ENCODE peak calls at places on chromosomes 4 and X, in eight cellular contexts. L, M, B, C, I, Y, K and V are unnamed samples.

GRCh38 chr4:15695240-15695699 is 7.6 kb upstream of the BST1 start:
- DNase-seq in L (peak; percentile 98), M (peak; percentile 99), B (no peak), C (no peak), I (peak; percentile 45), Y (no peak), K (no peak), V (no peak)

GRCh38 chrX:14496674-14497073 is 32.7 kb upstream of the GLRA2 start:
- DNase-seq in L (peak; percentile 56), M (no peak), B (no peak), C (no peak), I (no peak), Y (no peak), K (no peak), V (no peak)

GRCh38 chrX:41164469-41164868 is 79.2 kb downstream of the USP9X start:
- DNase-seq in L (no peak), M (no peak), B (no peak), C (no peak), I (no peak), Y (no peak), K (no peak), V (no peak)

GRCh38 chr4:42397635-42398447 is 553 bp downstream of the SHISA3 start:
- DNase-seq in L (peak; percentile 32), M (no peak), B (no peak), C (peak; percentile 63), I (no peak), Y (peak; percentile 36), K (no peak), V (peak; percentile 69)

GRCh38 chr4:74084984-74085383 is 14.0 kb downstream of the CXCL2 start:
- DNase-seq in L (no peak), M (no peak), B (no peak), C (no peak), I (no peak), Y (no peak), K (no peak), V (no peak)

GRCh38 chr4:17320046-17320445 is 191.8 kb downstream of the QDPR start:
- DNase-seq in L (no peak), M (no peak), B (no peak), C (no peak), I (no peak), Y (no peak), K (no peak), V (no peak)

GRCh38 chr4:150828159-150828558 is 186.9 kb downstream of the LRBA start:
- DNase-seq in L (no peak), M (no peak), B (no peak), C (no peak), I (no peak), Y (no peak), K (peak; percentile 66), V (peak; percentile 74)

GRCh38 chr4:24642941-24643628 is 58.7 kb upstream of the DHX15 start:
- DNase-seq in L (peak; percentile 73), M (no peak), B (no peak), C (no peak), I (no peak), Y (no peak), K (no peak), V (no peak)

GRCh38 chr4:53436251-53436650 is 58.8 kb downstream of the FIP1L1 start:
- DNase-seq in L (no peak), M (no peak), B (peak; percentile 35), C (no peak), I (no peak), Y (no peak), K (no peak), V (no peak)

GRCh38 chr4:9927317-9928007 is 93.8 kb downstream of the SLC2A9 start:
- DNase-seq in L (no peak), M (no peak), B (no peak), C (peak; percentile 35), I (no peak), Y (no peak), K (no peak), V (no peak)

GRCh38 chr4:135418353-135418752 is 1216.8 kb upstream of the PABPC4L start:
- DNase-seq in L (peak; percentile 9), M (peak; percentile 22), B (no peak), C (peak; percentile 14), I (peak; percentile 3), Y (no peak), K (peak; percentile 67), V (no peak)

GRCh38 chr4:38128478-38129451 is 168.6 kb downstream of the PTTG2 start:
- DNase-seq in L (no peak), M (peak; percentile 76), B (no peak), C (peak; percentile 61), I (peak; percentile 24), Y (no peak), K (no peak), V (peak; percentile 63)

GRCh38 chrX:116378961-116379360 is 57.4 kb upstream of the SLC6A14 start:
- DNase-seq in L (no peak), M (no peak), B (no peak), C (no peak), I (no peak), Y (no peak), K (no peak), V (no peak)

GRCh38 chr4:150581611-150582010 is 340 bp upstream of the MAB21L2 start:
- DNase-seq in L (peak; percentile 86), M (peak; percentile 94), B (no peak), C (peak; percentile 64), I (no peak), Y (peak; percentile 43), K (no peak), V (no peak)

GRCh38 chr4:97216031-97216430 is 927.2 kb downstream of the STPG2 start:
- DNase-seq in L (no peak), M (no peak), B (no peak), C (no peak), I (no peak), Y (no peak), K (no peak), V (no peak)

GRCh38 chr4:182918044-182918607 is 940 bp upstream of the DCTD start:
- DNase-seq in L (no peak), M (no peak), B (no peak), C (no peak), I (no peak), Y (no peak), K (no peak), V (no peak)

GRCh38 chr4:156517956-156518355 is 453.6 kb downstream of the PDGFC start:
- DNase-seq in L (no peak), M (no peak), B (no peak), C (no peak), I (no peak), Y (no peak), K (no peak), V (no peak)

GRCh38 chr4:158519226-158519625 is 2.5 kb upstream of the RXFP1 start:
- DNase-seq in L (no peak), M (no peak), B (no peak), C (no peak), I (no peak), Y (no peak), K (no peak), V (no peak)

GRCh38 chrX:40644821-40645358 is 2.5 kb downstream of the CXorf38 start:
- DNase-seq in L (peak; percentile 88), M (peak; percentile 84), B (peak; percentile 29), C (no peak), I (peak; percentile 6), Y (no peak), K (peak; percentile 80), V (peak; percentile 54)

GRCh38 chrX:51860679-51861078 is 32.7 kb upstream of the MAGED1 start:
- DNase-seq in L (peak; percentile 32), M (peak; percentile 9), B (peak; percentile 4), C (peak; percentile 23), I (peak; percentile 2), Y (peak; percentile 7), K (peak; percentile 61), V (no peak)

GRCh38 chr4:85445058-85445639 is 29.8 kb upstream of the ARHGAP24 start:
- DNase-seq in L (no peak), M (no peak), B (no peak), C (no peak), I (no peak), Y (no peak), K (no peak), V (no peak)

GRCh38 chr4:165058676-165059075 is 5.0 kb downstream of the TRIM75 start:
- DNase-seq in L (no peak), M (no peak), B (no peak), C (no peak), I (no peak), Y (no peak), K (no peak), V (no peak)

GRCh38 chr4:39548425-39549067 is 21.3 kb upstream of the UGDH start:
- DNase-seq in L (peak; percentile 44), M (no peak), B (no peak), C (no peak), I (no peak), Y (no peak), K (no peak), V (no peak)

GRCh38 chrX:49959602-49960001 is 37.2 kb downstream of the CLCN5 start:
- DNase-seq in L (no peak), M (no peak), B (no peak), C (no peak), I (no peak), Y (no peak), K (no peak), V (no peak)

GRCh38 chrX:83845397-83845796 is 15.5 kb upstream of the CYLC1 start:
- DNase-seq in L (peak; percentile 4), M (peak; percentile 23), B (no peak), C (peak; percentile 19), I (peak; percentile 0), Y (peak; percentile 2), K (peak; percentile 78), V (peak; percentile 6)

GRCh38 chr4:37845201-37845600 is 18.7 kb downstream of the PGM2 start:
- DNase-seq in L (no peak), M (no peak), B (no peak), C (no peak), I (no peak), Y (no peak), K (no peak), V (no peak)

GRCh38 chr4:94410678-94411206 is 41.0 kb upstream of the PDLIM5 start:
- DNase-seq in L (peak; percentile 28), M (peak; percentile 98), B (no peak), C (no peak), I (no peak), Y (no peak), K (peak; percentile 29), V (no peak)